ENCODE peak calls at places on chromosome 19, in ten cellular contexts. C is Peyer's patch, Q is transverse colon, T is IMR-90, I is uterus, R is HCT116, Y is K562, M is tibial nerve, W is testis, X is breast epithelium. H is an unnamed sample.

GRCh38 chr19:6126335-6126974 is 9.0 kb upstream of the ACSBG2 start:
- DNase-seq in I (no peak), X (no peak), R (peak; percentile 91), W (no peak), T (peak; percentile 71), M (no peak), Q (no peak), Y (peak; percentile 70), C (no peak), H (no peak)

GRCh38 chr19:32895384-32895783 is 25.8 kb upstream of the SLC7A9 start:
- DNase-seq in C (no peak), T (no peak), R (no peak), X (no peak), Q (no peak), M (no peak), W (no peak), Y (no peak), I (no peak), H (no peak)

GRCh38 chr19:45320997-45321775 is 1.5 kb downstream of the CKM start:
- DNase-seq in R (no peak), X (no peak), W (no peak), T (no peak), M (no peak), I (no peak), Q (no peak), C (no peak), Y (no peak), H (no peak)

GRCh38 chr19:4130635-4131438 is 6.9 kb upstream of the MAP2K2 start:
- DNase-seq in C (peak; percentile 77), R (peak; percentile 40), W (no peak), T (peak; percentile 90), Y (peak; percentile 63), M (no peak), Q (peak; percentile 39), I (no peak), X (no peak), H (no peak)

GRCh38 chr19:32172761-32173160 is 172.6 kb upstream of the ZNF507 start:
- DNase-seq in X (no peak), R (no peak), Q (no peak), T (no peak), I (no peak), C (no peak), Y (no peak), W (no peak), M (no peak), H (no peak)

GRCh38 chr19:49874503-49875157 is 2.5 kb downstream of the AKT1S1 start:
- DNase-seq in I (no peak), X (no peak), C (no peak), T (no peak), R (no peak), Y (no peak), Q (no peak), W (no peak), M (no peak), H (no peak)

GRCh38 chr19:45123440-45123850 is 30.5 kb downstream of the PPP1R37 start:
- DNase-seq in W (no peak), M (no peak), T (no peak), I (no peak), C (no peak), Q (no peak), Y (no peak), X (peak; percentile 78), R (no peak), H (no peak)

GRCh38 chr19:55598034-55598433 is 1.3 kb downstream of the FIZ1 start:
- DNase-seq in I (no peak), C (no peak), Q (no peak), T (no peak), R (no peak), W (no peak), Y (peak; percentile 9), X (no peak), M (no peak), H (no peak)

GRCh38 chr19:3175761-3176714 is 2.5 kb upstream of the S1PR4 start:
- DNase-seq in X (peak; percentile 55), C (peak; percentile 61), R (peak; percentile 65), M (peak; percentile 33), W (peak; percentile 64), Y (no peak), I (no peak), Q (peak; percentile 87), T (peak; percentile 65), H (no peak)

GRCh38 chr19:10968527-10969081 is 7.8 kb downstream of the SMARCA4 start:
- DNase-seq in Q (peak; percentile 39), M (no peak), X (no peak), I (no peak), W (no peak), C (no peak), R (no peak), T (no peak), Y (no peak), H (no peak)

GRCh38 chr19:5775668-5776309 is 8.8 kb downstream of the PRR22 start:
- DNase-seq in X (no peak), T (peak; percentile 51), W (no peak), C (no peak), M (no peak), R (no peak), Y (no peak), I (no peak), Q (no peak), H (no peak)

GRCh38 chr19:48121909-48122371 is 11.3 kb upstream of the PLA2G4C start:
- DNase-seq in T (no peak), Q (no peak), C (no peak), R (no peak), I (peak; percentile 42), X (peak; percentile 64), Y (no peak), W (no peak), M (no peak), H (no peak)

GRCh38 chr19:49380391-49380790 is 7.7 kb upstream of the KASH5 start:
- DNase-seq in M (no peak), X (no peak), I (no peak), R (no peak), T (no peak), W (no peak), Q (no peak), C (no peak), Y (no peak), H (no peak)

GRCh38 chr19:4909172-4909896 is at the start of gene UHRF1:
- DNase-seq in T (no peak), M (no peak), X (no peak), I (no peak), R (no peak), C (peak; percentile 56), W (no peak), Q (peak; percentile 11), Y (peak; percentile 93), H (no peak)

GRCh38 chr19:41872775-41873647 is 4.1 kb upstream of the CD79A start:
- DNase-seq in W (peak; percentile 64), C (peak; percentile 89), Y (no peak), M (no peak), X (peak; percentile 69), T (peak; percentile 59), I (no peak), R (peak; percentile 63), Q (peak; percentile 87), H (peak; percentile 76)

GRCh38 chr19:34263745-34264237 is 9.4 kb downstream of the GARRE1 start:
- DNase-seq in Y (no peak), X (no peak), M (no peak), I (no peak), R (no peak), W (no peak), Q (no peak), C (no peak), T (no peak), H (no peak)

GRCh38 chr19:44570984-44571684 is 41.7 kb upstream of the CEACAM20 start:
- DNase-seq in C (no peak), Y (peak; percentile 67), X (peak; percentile 50), W (peak; percentile 87), Q (peak; percentile 67), T (peak; percentile 82), R (peak; percentile 76), M (peak; percentile 89), I (peak; percentile 36), H (peak; percentile 75)

DNA sequence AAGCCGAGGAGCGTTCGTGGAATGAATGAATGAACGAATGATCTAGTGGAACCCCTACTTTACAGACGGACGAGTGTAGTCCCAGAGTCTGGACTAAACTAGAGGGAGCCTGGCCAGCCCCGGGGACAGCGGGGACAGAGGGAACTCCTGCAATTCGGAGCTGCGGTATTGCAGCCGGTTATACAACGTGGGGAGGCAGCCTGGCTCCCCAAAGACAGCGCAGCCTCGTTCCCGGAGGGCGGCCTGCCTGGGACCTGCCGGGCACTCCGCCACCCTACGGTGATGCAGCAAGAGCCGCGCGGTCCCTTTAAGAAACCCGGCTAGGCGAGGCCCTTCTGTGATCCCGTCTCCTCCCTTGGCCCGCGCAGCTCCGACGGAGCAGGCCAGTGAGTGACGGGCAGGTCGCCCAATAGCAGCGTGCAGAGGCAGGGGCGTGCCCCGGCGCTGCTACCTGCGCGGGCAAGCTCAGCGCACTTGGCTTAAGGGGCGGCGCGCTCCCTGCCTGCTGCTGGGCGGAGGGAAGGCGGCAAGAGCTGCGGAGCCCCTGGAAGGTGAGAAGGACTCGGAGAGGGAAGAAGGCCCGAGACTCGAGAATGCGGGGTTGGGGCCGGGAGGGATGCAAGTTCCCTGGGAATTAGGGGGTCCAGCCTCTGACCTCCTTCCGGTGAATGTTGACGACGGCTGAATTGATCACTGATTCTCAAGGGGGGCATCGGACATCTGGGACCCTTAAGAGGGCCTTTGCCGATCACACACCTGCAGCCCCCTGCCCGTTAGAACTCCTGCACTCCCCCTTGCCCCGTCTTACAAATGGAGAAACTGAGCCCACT is at the start of gene ABCA7:
- DNase-seq in W (peak; percentile 98), Q (peak; percentile 99), M (peak; percentile 94), Y (peak; percentile 91), I (peak; percentile 97), C (peak; percentile 100), R (peak; percentile 96), X (peak; percentile 98), T (peak; percentile 96), H (peak; percentile 99)
- TF ChIP-seq POLR2A in W (no peak), Q (peak; percentile 81), M (no peak), Y (peak; percentile 67), I (peak; percentile 29), C (peak; percentile 82), R (no peak), X (no peak), T (peak; percentile 73), H (peak; percentile 70)

DNA sequence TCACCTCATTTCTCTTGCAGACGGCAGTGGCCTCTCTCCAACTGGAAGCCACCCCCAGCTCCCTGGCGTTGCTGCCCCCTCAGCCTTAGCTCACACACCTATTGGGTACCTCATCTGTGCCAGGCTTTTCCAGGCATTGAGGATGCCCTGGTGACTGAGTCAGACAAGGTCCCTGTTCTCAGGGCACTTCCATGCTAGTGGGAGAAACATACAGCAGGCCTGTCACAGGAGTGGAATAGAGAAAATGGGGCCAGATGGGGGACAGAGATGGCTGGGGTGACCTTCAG is 33.9 kb downstream of the CAPN12 start:
- DNase-seq in I (no peak), M (no peak), C (no peak), T (no peak), R (no peak), Q (no peak), X (no peak), W (no peak), Y (no peak), H (no peak)
- H3K27ac ChIP-seq in I (peak overlapping the region; percentile 71), M (peak overlapping the region; percentile 81), C (no peak overlapping the region), T (peak overlapping the region; percentile 63), R (no peak overlapping the region), Q (peak overlapping the region; percentile 77), X (peak overlapping the region; percentile 86), W (no peak overlapping the region), Y (no peak overlapping the region), H (no peak overlapping the region)

GRCh38 chr19:39582442-39582841 is 19.9 kb upstream of the LGALS13 start:
- DNase-seq in C (no peak), T (no peak), I (no peak), Q (no peak), Y (no peak), W (no peak), R (no peak), X (no peak), M (no peak), H (no peak)
- TF ChIP-seq POLR2A in C (no peak), T (no peak), I (no peak), Q (no peak), Y (no peak), W (no peak), R (no peak), X (no peak), M (no peak), H (no peak)

GRCh38 chr19:16088985-16089846 is 12.9 kb downstream of the TPM4 start:
- DNase-seq in T (no peak), W (peak; percentile 84), Q (no peak), X (no peak), I (no peak), C (no peak), R (no peak), Y (no peak), M (no peak), H (no peak)
- H3K27ac ChIP-seq in T (no peak overlapping the region), W (peak overlapping the region; percentile 48), Q (peak overlapping the region; percentile 74), X (peak overlapping the region; percentile 81), I (peak overlapping the region; percentile 100), C (peak overlapping the region; percentile 38), R (no peak overlapping the region), Y (no peak overlapping the region), M (peak overlapping the region; percentile 69), H (no peak overlapping the region)